ENCODE peak calls at places on chromosome 7, in ten cellular contexts. One of them, this sample, is unnamed.

GRCh38 chr7:130095812-130096211 is 25.5 kb downstream of the KLHDC10 start:
- DNase-seq in thoracic aorta: no peak
- DNase-seq in cardiac fibroblast: no peak
- DNase-seq in OCI-LY7: no peak
- DNase-seq in heart left ventricle: no peak
- DNase-seq in choroid plexus epithelial cell: peak
- DNase-seq in GM23338: no peak
- DNase-seq in dorsolateral prefrontal cortex: no peak
- DNase-seq in neural progenitor cell: no peak
- DNase-seq in GM06990: no peak
- DNase-seq in this sample: peak

GRCh38 chr7:79462334-79462733 is 8.9 kb upstream of the MAGI2 start:
- DNase-seq in GM06990: no peak
- DNase-seq in choroid plexus epithelial cell: no peak
- DNase-seq in heart left ventricle: no peak
- DNase-seq in neural progenitor cell: no peak
- DNase-seq in OCI-LY7: no peak
- DNase-seq in cardiac fibroblast: no peak
- DNase-seq in dorsolateral prefrontal cortex: no peak
- DNase-seq in thoracic aorta: no peak
- DNase-seq in GM23338: no peak
- DNase-seq in this sample: no peak

GRCh38 chr7:46363688-46364087 is 442.6 kb upstream of the IGFBP3 start:
- DNase-seq in neural progenitor cell: peak
- DNase-seq in GM06990: no peak
- DNase-seq in choroid plexus epithelial cell: no peak
- DNase-seq in GM23338: peak
- DNase-seq in cardiac fibroblast: no peak
- DNase-seq in OCI-LY7: no peak
- DNase-seq in heart left ventricle: no peak
- DNase-seq in dorsolateral prefrontal cortex: no peak
- DNase-seq in thoracic aorta: no peak
- DNase-seq in this sample: no peak

GRCh38 chr7:82521906-82522445 is 78.4 kb upstream of the CACNA2D1 start:
- DNase-seq in OCI-LY7: no peak
- DNase-seq in cardiac fibroblast: peak
- DNase-seq in GM23338: no peak
- DNase-seq in dorsolateral prefrontal cortex: no peak
- DNase-seq in GM06990: no peak
- DNase-seq in choroid plexus epithelial cell: peak
- DNase-seq in neural progenitor cell: no peak
- DNase-seq in heart left ventricle: no peak
- DNase-seq in thoracic aorta: no peak
- DNase-seq in this sample: no peak

GRCh38 chr7:37916017-37916672 is 472 bp downstream of the SFRP4 start:
- DNase-seq in GM23338: peak
- DNase-seq in neural progenitor cell: peak
- DNase-seq in thoracic aorta: no peak
- DNase-seq in OCI-LY7: no peak
- DNase-seq in cardiac fibroblast: no peak
- DNase-seq in dorsolateral prefrontal cortex: peak
- DNase-seq in choroid plexus epithelial cell: no peak
- DNase-seq in GM06990: peak
- DNase-seq in heart left ventricle: peak
- DNase-seq in this sample: no peak

GRCh38 chr7:17968791-17969715 is 28.8 kb upstream of the SNX13 start:
- DNase-seq in OCI-LY7: no peak
- DNase-seq in thoracic aorta: no peak
- DNase-seq in cardiac fibroblast: peak
- DNase-seq in GM06990: no peak
- DNase-seq in heart left ventricle: no peak
- DNase-seq in dorsolateral prefrontal cortex: no peak
- DNase-seq in GM23338: no peak
- DNase-seq in choroid plexus epithelial cell: peak
- DNase-seq in neural progenitor cell: no peak
- DNase-seq in this sample: no peak

GRCh38 chr7:29139191-29139590 is 7.1 kb downstream of the CPVL start:
- DNase-seq in neural progenitor cell: no peak
- DNase-seq in OCI-LY7: no peak
- DNase-seq in dorsolateral prefrontal cortex: no peak
- DNase-seq in heart left ventricle: no peak
- DNase-seq in choroid plexus epithelial cell: peak
- DNase-seq in cardiac fibroblast: no peak
- DNase-seq in GM06990: no peak
- DNase-seq in GM23338: no peak
- DNase-seq in thoracic aorta: no peak
- DNase-seq in this sample: peak

GRCh38 chr7:84193787-84194186 is 802 bp downstream of the SEMA3A start:
- DNase-seq in thoracic aorta: no peak
- DNase-seq in GM06990: no peak
- DNase-seq in neural progenitor cell: no peak
- DNase-seq in dorsolateral prefrontal cortex: no peak
- DNase-seq in OCI-LY7: no peak
- DNase-seq in cardiac fibroblast: no peak
- DNase-seq in heart left ventricle: no peak
- DNase-seq in choroid plexus epithelial cell: no peak
- DNase-seq in GM23338: no peak
- DNase-seq in this sample: no peak

GRCh38 chr7:33418251-33418701 is 288.9 kb downstream of the BBS9 start:
- DNase-seq in heart left ventricle: no peak
- DNase-seq in dorsolateral prefrontal cortex: no peak
- DNase-seq in cardiac fibroblast: peak
- DNase-seq in OCI-LY7: no peak
- DNase-seq in GM06990: no peak
- DNase-seq in GM23338: peak
- DNase-seq in neural progenitor cell: peak
- DNase-seq in choroid plexus epithelial cell: peak
- DNase-seq in thoracic aorta: no peak
- DNase-seq in this sample: peak

GRCh38 chr7:74027124-74027682 is 770 bp upstream of the ELN start:
- DNase-seq in choroid plexus epithelial cell: no peak
- DNase-seq in heart left ventricle: no peak
- DNase-seq in neural progenitor cell: no peak
- DNase-seq in thoracic aorta: no peak
- DNase-seq in GM06990: no peak
- DNase-seq in OCI-LY7: no peak
- DNase-seq in GM23338: no peak
- DNase-seq in dorsolateral prefrontal cortex: no peak
- DNase-seq in cardiac fibroblast: no peak
- DNase-seq in this sample: no peak

GRCh38 chr7:74026406-74027123 is 1.4 kb upstream of the ELN start:
- DNase-seq in neural progenitor cell: peak
- DNase-seq in GM23338: peak
- DNase-seq in cardiac fibroblast: peak
- DNase-seq in GM06990: peak
- DNase-seq in dorsolateral prefrontal cortex: peak
- DNase-seq in heart left ventricle: peak
- DNase-seq in thoracic aorta: peak
- DNase-seq in OCI-LY7: peak
- DNase-seq in choroid plexus epithelial cell: peak
- DNase-seq in this sample: peak

GRCh38 chr7:74029094-74029785 is 1.3 kb downstream of the ELN start:
- DNase-seq in GM06990: no peak
- DNase-seq in thoracic aorta: no peak
- DNase-seq in cardiac fibroblast: no peak
- DNase-seq in OCI-LY7: no peak
- DNase-seq in heart left ventricle: no peak
- DNase-seq in choroid plexus epithelial cell: no peak
- DNase-seq in GM23338: no peak
- DNase-seq in dorsolateral prefrontal cortex: no peak
- DNase-seq in neural progenitor cell: no peak
- DNase-seq in this sample: no peak

GRCh38 chr7:74028321-74028812 is 394 bp downstream of the ELN start:
- DNase-seq in OCI-LY7: no peak
- DNase-seq in thoracic aorta: no peak
- DNase-seq in cardiac fibroblast: no peak
- DNase-seq in GM23338: no peak
- DNase-seq in dorsolateral prefrontal cortex: no peak
- DNase-seq in GM06990: no peak
- DNase-seq in choroid plexus epithelial cell: no peak
- DNase-seq in neural progenitor cell: no peak
- DNase-seq in heart left ventricle: no peak
- DNase-seq in this sample: no peak

DNA sequence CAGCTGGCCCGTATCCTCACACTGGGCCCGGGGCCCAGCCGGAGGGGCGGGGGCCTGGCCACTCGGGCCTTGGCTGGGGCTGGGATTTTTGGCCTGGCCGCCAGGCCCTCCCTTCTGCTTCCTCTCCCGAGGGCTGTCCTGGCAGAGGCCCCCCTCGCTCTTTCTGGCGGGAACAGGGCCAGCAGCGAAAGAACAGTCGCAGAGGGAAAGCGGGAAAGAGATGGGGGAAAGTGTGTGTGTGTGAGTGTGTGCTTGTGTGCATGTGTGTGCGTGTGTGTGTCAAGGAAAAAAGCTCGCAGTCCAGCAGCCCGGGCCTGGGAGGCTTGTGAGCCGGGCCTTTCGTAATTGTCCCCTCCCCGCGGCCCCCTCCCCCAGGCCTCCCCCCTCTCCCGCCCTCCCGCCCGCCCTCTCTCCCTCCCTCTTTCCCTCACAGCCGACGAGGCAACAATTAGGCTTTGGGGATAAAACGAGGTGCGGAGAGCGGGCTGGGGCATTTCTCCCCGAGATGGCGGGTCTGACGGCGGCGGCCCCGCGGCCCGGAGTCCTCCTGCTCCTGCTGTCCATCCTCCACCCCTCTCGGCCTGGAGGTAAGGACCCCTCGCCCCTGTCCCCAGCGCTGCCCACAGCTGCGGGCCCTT is at the start of gene ELN:
- DNase-seq in cardiac fibroblast: peak
- DNase-seq in choroid plexus epithelial cell: peak
- DNase-seq in OCI-LY7: no peak
- DNase-seq in GM23338: peak
- DNase-seq in neural progenitor cell: peak
- DNase-seq in thoracic aorta: peak
- DNase-seq in heart left ventricle: peak
- DNase-seq in GM06990: no peak
- DNase-seq in dorsolateral prefrontal cortex: peak
- DNase-seq in this sample: peak
- H3K4me3 ChIP-seq in cardiac fibroblast: no peak
- H3K4me3 ChIP-seq in choroid plexus epithelial cell: no peak
- H3K4me3 ChIP-seq in OCI-LY7: no peak
- H3K4me3 ChIP-seq in GM23338: peak
- H3K4me3 ChIP-seq in neural progenitor cell: no peak
- H3K4me3 ChIP-seq in thoracic aorta: peak
- H3K4me3 ChIP-seq in heart left ventricle: peak
- H3K4me3 ChIP-seq in GM06990: no peak
- H3K4me3 ChIP-seq in dorsolateral prefrontal cortex: peak
- H3K4me3 ChIP-seq in this sample: no peak

DNA sequence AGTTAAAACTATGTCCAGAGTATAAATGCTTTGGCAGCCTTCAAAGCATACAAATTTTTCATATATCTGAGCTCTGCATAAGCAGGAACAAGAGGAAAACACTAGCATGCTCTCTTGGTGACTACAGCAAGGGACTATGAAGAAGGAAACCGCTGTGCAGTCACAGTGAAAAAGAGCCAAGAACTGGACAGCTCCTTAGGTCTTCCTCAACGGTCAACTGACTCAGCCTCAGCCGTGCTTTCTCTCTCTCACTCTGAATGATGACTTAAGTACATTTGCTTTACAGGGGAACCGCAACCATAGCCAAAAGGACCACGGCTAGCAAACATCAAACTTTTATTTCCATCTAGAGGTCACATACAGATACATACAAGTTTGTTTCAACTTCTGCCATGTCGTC is 69.9 kb downstream of the HYCC1 start:
- DNase-seq in thoracic aorta: no peak
- DNase-seq in choroid plexus epithelial cell: peak
- DNase-seq in OCI-LY7: no peak
- DNase-seq in dorsolateral prefrontal cortex: no peak
- DNase-seq in neural progenitor cell: peak
- DNase-seq in heart left ventricle: no peak
- DNase-seq in cardiac fibroblast: peak
- DNase-seq in GM23338: peak
- DNase-seq in GM06990: no peak
- DNase-seq in this sample: peak
- TF ChIP-seq CTCF in thoracic aorta: no peak
- TF ChIP-seq CTCF in choroid plexus epithelial cell: no peak
- TF ChIP-seq CTCF in OCI-LY7: no peak
- TF ChIP-seq CTCF in dorsolateral prefrontal cortex: no peak
- TF ChIP-seq CTCF in neural progenitor cell: no peak
- TF ChIP-seq CTCF in heart left ventricle: no peak
- TF ChIP-seq CTCF in cardiac fibroblast: no peak
- TF ChIP-seq CTCF in GM23338: no peak
- TF ChIP-seq CTCF in GM06990: no peak
- TF ChIP-seq CTCF in this sample: no peak

GRCh38 chr7:101162551-101163280 is 2.7 kb downstream of the VGF start:
- DNase-seq in OCI-LY7: peak
- DNase-seq in choroid plexus epithelial cell: peak
- DNase-seq in thoracic aorta: no peak
- DNase-seq in heart left ventricle: no peak
- DNase-seq in neural progenitor cell: peak
- DNase-seq in GM23338: peak
- DNase-seq in cardiac fibroblast: peak
- DNase-seq in GM06990: peak
- DNase-seq in dorsolateral prefrontal cortex: peak
- DNase-seq in this sample: peak

GRCh38 chr7:101160917-101161316 is 4.5 kb downstream of the VGF start:
- DNase-seq in OCI-LY7: no peak
- DNase-seq in thoracic aorta: no peak
- DNase-seq in cardiac fibroblast: no peak
- DNase-seq in GM06990: no peak
- DNase-seq in GM23338: no peak
- DNase-seq in neural progenitor cell: no peak
- DNase-seq in choroid plexus epithelial cell: no peak
- DNase-seq in dorsolateral prefrontal cortex: no peak
- DNase-seq in heart left ventricle: no peak
- DNase-seq in this sample: no peak

GRCh38 chr7:101159696-101160674 is 5.4 kb downstream of the VGF start:
- DNase-seq in GM23338: no peak
- DNase-seq in GM06990: no peak
- DNase-seq in OCI-LY7: no peak
- DNase-seq in heart left ventricle: no peak
- DNase-seq in neural progenitor cell: no peak
- DNase-seq in cardiac fibroblast: peak
- DNase-seq in thoracic aorta: no peak
- DNase-seq in choroid plexus epithelial cell: no peak
- DNase-seq in dorsolateral prefrontal cortex: peak
- DNase-seq in this sample: peak

GRCh38 chr7:101163281-101164070 is 1.9 kb downstream of the VGF start:
- DNase-seq in cardiac fibroblast: no peak
- DNase-seq in thoracic aorta: no peak
- DNase-seq in GM23338: peak
- DNase-seq in neural progenitor cell: peak
- DNase-seq in heart left ventricle: no peak
- DNase-seq in OCI-LY7: no peak
- DNase-seq in choroid plexus epithelial cell: no peak
- DNase-seq in GM06990: peak
- DNase-seq in dorsolateral prefrontal cortex: peak
- DNase-seq in this sample: no peak

GRCh38 chr7:101161692-101162461 is 3.5 kb downstream of the VGF start:
- DNase-seq in neural progenitor cell: peak
- DNase-seq in GM23338: peak
- DNase-seq in thoracic aorta: no peak
- DNase-seq in heart left ventricle: no peak
- DNase-seq in choroid plexus epithelial cell: no peak
- DNase-seq in OCI-LY7: no peak
- DNase-seq in cardiac fibroblast: no peak
- DNase-seq in GM06990: no peak
- DNase-seq in dorsolateral prefrontal cortex: no peak
- DNase-seq in this sample: no peak
- H3K4me3 ChIP-seq in neural progenitor cell: peak
- H3K4me3 ChIP-seq in GM23338: peak
- H3K4me3 ChIP-seq in thoracic aorta: no peak
- H3K4me3 ChIP-seq in heart left ventricle: no peak
- H3K4me3 ChIP-seq in choroid plexus epithelial cell: no peak
- H3K4me3 ChIP-seq in OCI-LY7: no peak
- H3K4me3 ChIP-seq in cardiac fibroblast: no peak
- H3K4me3 ChIP-seq in GM06990: no peak
- H3K4me3 ChIP-seq in dorsolateral prefrontal cortex: no peak
- H3K4me3 ChIP-seq in this sample: no peak

GRCh38 chr7:86667732-86668131 is 24.0 kb downstream of the GRM3 start:
- DNase-seq in OCI-LY7: no peak
- DNase-seq in neural progenitor cell: peak
- DNase-seq in GM23338: peak
- DNase-seq in dorsolateral prefrontal cortex: no peak
- DNase-seq in heart left ventricle: no peak
- DNase-seq in choroid plexus epithelial cell: no peak
- DNase-seq in GM06990: no peak
- DNase-seq in cardiac fibroblast: no peak
- DNase-seq in thoracic aorta: no peak
- DNase-seq in this sample: no peak
- TF ChIP-seq CTCF in OCI-LY7: no peak
- TF ChIP-seq CTCF in neural progenitor cell: peak
- TF ChIP-seq CTCF in GM23338: peak
- TF ChIP-seq CTCF in dorsolateral prefrontal cortex: no peak
- TF ChIP-seq CTCF in heart left ventricle: no peak
- TF ChIP-seq CTCF in choroid plexus epithelial cell: no peak
- TF ChIP-seq CTCF in GM06990: peak
- TF ChIP-seq CTCF in cardiac fibroblast: no peak
- TF ChIP-seq CTCF in thoracic aorta: no peak
- TF ChIP-seq CTCF in this sample: no peak